ENCODE peak calls at places on chromosomes 13 and 19, in five cellular contexts. A is amygdala; L is stimulated activated naive CD8-positive, alpha-beta T cell treated with anti-CD3 and anti-CD28 coated beads, Interleukin-15, amount 100 ng/mL, for 72 hours; Y is activated T-helper 1 cell treated with anti-CD3 and anti-CD28 coated beads, Interleukin-2, amount 50 U/mL, for 16 hours; G is endodermal cell. X is an unnamed sample.

GRCh38 chr19:14561832-14562351 is 10.0 kb downstream of the NDUFB7 start:
- DNase-seq in Y (no peak), L (no peak), A (no peak), G (peak), X (peak)

GRCh38 chr19:33724021-33724722 is 72.5 kb upstream of the KCTD15 start:
- DNase-seq in A (no peak), L (no peak), G (no peak), Y (no peak), X (no peak)

GRCh38 chr13:98819382-98819781 is 66.9 kb upstream of the SLC15A1 start:
- DNase-seq in G (no peak), Y (no peak), L (no peak), A (no peak), X (no peak)

GRCh38 chr19:49165111-49165750 is 7.6 kb downstream of the TRPM4 start:
- DNase-seq in G (no peak), L (no peak), Y (no peak), A (no peak), X (peak)

GRCh38 chr13:110912651-110913051 is 2.2 kb downstream of the ANKRD10 start:
- DNase-seq in G (peak), Y (no peak), A (no peak), L (no peak), X (no peak)

GRCh38 chr19:42366676-42367075 is 23.4 kb downstream of the CNFN start:
- DNase-seq in L (no peak), G (no peak), A (no peak), Y (no peak), X (no peak)

GRCh38 chr19:14475251-14476073 is at the start of gene PTGER1:
- DNase-seq in L (peak), A (no peak), G (peak), Y (no peak), X (no peak)

GRCh38 chr19:33208904-33209843 is 15.0 kb downstream of the LRP3 start:
- DNase-seq in A (no peak), G (no peak), Y (no peak), L (no peak), X (no peak)

GRCh38 chr13:48485447-48485846 is 47.4 kb downstream of the RCBTB2 start:
- DNase-seq in G (no peak), L (no peak), Y (no peak), A (no peak), X (no peak)

GRCh38 chr19:57302020-57302465 is 18.2 kb upstream of the ZNF543 start:
- DNase-seq in A (no peak), G (no peak), Y (no peak), L (no peak), X (no peak)

GRCh38 chr19:33176670-33177416 is 17.3 kb upstream of the LRP3 start:
- DNase-seq in L (peak), Y (peak), A (peak), G (peak), X (peak)

GRCh38 chr13:19961484-19961883 is 3.0 kb downstream of the ZMYM2 start:
- DNase-seq in A (no peak), Y (no peak), L (no peak), G (no peak), X (no peak)

GRCh38 chr19:38665950-38666661 is 18.7 kb downstream of the ACTN4 start:
- DNase-seq in A (no peak), L (no peak), G (peak), Y (no peak), X (no peak)

GRCh38 chr19:1998712-1999708 is 16.5 kb downstream of the BTBD2 start:
- DNase-seq in Y (no peak), A (no peak), L (no peak), G (no peak), X (no peak)

GRCh38 chr19:2983351-2984195 is 6.2 kb downstream of the TLE6 start:
- DNase-seq in L (no peak), Y (no peak), A (peak), G (no peak), X (no peak)

GRCh38 chr19:41327499-41328156 is 17.7 kb downstream of the CCDC97 start:
- DNase-seq in A (no peak), Y (peak), L (peak), G (peak), X (no peak)

GRCh38 chr19:12112701-12113100 is 27.4 kb downstream of the ZNF20 start:
- DNase-seq in Y (no peak), A (no peak), G (no peak), L (peak), X (no peak)

GRCh38 chr13:77876176-77876575 is 42.5 kb downstream of the EDNRB start:
- DNase-seq in L (no peak), Y (no peak), A (no peak), G (no peak), X (no peak)

GRCh38 chr13:39095500-39095899 is 57.2 kb downstream of the NHLRC3 start:
- DNase-seq in L (no peak), G (no peak), A (no peak), Y (no peak), X (no peak)

GRCh38 chr19:45168767-45169351 is 8.1 kb upstream of the NKPD1 start:
- DNase-seq in L (no peak), G (no peak), Y (no peak), A (no peak), X (no peak)

GRCh38 chr19:52963229-52963760 is 614 bp upstream of the ZNF816 start:
- DNase-seq in Y (peak), L (no peak), A (no peak), G (peak), X (no peak)

GRCh38 chr13:32165791-32166190 is 134.2 kb downstream of the FRY start:
- DNase-seq in A (peak), L (no peak), G (no peak), Y (no peak), X (no peak)

GRCh38 chr13:77859450-77859849 is 59.2 kb downstream of the EDNRB start:
- DNase-seq in Y (no peak), L (no peak), G (no peak), A (no peak), X (no peak)

GRCh38 chr13:107203146-107203847 is 635.4 kb upstream of the ARGLU1 start:
- DNase-seq in L (no peak), G (peak), Y (no peak), A (no peak), X (no peak)

GRCh38 chr19:44660081-44660480 is 11.2 kb upstream of the CEACAM19 start:
- DNase-seq in L (no peak), Y (no peak), A (no peak), G (no peak), X (no peak)

GRCh38 chr19:55493650-55494171 is 5.5 kb downstream of the SSC5D start:
- DNase-seq in L (no peak), G (no peak), Y (no peak), A (no peak), X (no peak)

X was measured in caudate nucleus.